ENCODE peak calls at places on chromosome 22, in six cellular contexts. G is head of caudate nucleus, V is AG10803, X is mucosa of descending colon, J is T-helper 9 cell, U is HT1080. I is an unnamed sample.

GRCh38 chr22:19730662-19731360 is 7.5 kb downstream of the GP1BB start:
- DNase-seq in G (peak), V (peak), X (peak), J (peak), U (peak), I (peak)

GRCh38 chr22:20744456-20744855 is 29.5 kb upstream of the SERPIND1 start:
- DNase-seq in G (no peak), V (no peak), X (no peak), J (no peak), U (no peak), I (no peak)

GRCh38 chr22:36301384-36301828 is 48.5 kb downstream of the APOL1 start:
- DNase-seq in G (peak), V (peak), X (peak), J (peak), U (peak), I (peak)

GRCh38 chr22:39077513-39077840 is 402 bp downstream of the APOBEC3G start:
- DNase-seq in G (no peak), V (no peak), X (no peak), J (no peak), U (no peak), I (no peak)

GRCh38 chr22:35459423-35459894 is 59.5 kb downstream of the MCM5 start:
- DNase-seq in G (peak), V (no peak), X (no peak), J (no peak), U (no peak), I (no peak)

GRCh38 chr22:37079668-37080171 is 28.2 kb downstream of the KCTD17 start:
- DNase-seq in G (no peak), V (peak), X (no peak), J (peak), U (no peak), I (peak)

GRCh38 chr22:37575490-37576003 is 4.3 kb downstream of the LGALS2 start:
- DNase-seq in G (no peak), V (no peak), X (no peak), J (no peak), U (no peak), I (no peak)

GRCh38 chr22:17931400-17931825 is 92.9 kb downstream of the MICAL3 start:
- DNase-seq in G (no peak), V (peak), X (peak), J (no peak), U (peak), I (no peak)

GRCh38 chr22:27796829-27797792 is 4.4 kb downstream of the MN1 start:
- DNase-seq in G (no peak), V (no peak), X (no peak), J (no peak), U (no peak), I (no peak)